ENCODE peak calls at places on chromosome 22, in six cellular contexts. One of them, this sample, is unnamed.

GRCh38 chr22:24465566-24465965 is 29.6 kb upstream of the UPB1 start:
- DNase-seq in H1: no peak
- DNase-seq in H9: no peak
- DNase-seq in IMR-90: peak; percentile 94
- DNase-seq in trophoblast cell: peak; percentile 94
- DNase-seq in neuronal stem cell: no peak
- DNase-seq in this sample: peak; percentile 92

GRCh38 chr22:30573594-30574094 is 821 bp downstream of the GAL3ST1 start:
- DNase-seq in H1: no peak
- DNase-seq in H9: no peak
- DNase-seq in IMR-90: no peak
- DNase-seq in trophoblast cell: no peak
- DNase-seq in neuronal stem cell: no peak
- DNase-seq in this sample: no peak

GRCh38 chr22:46830001-46830715 is 67.7 kb downstream of the TBC1D22A start:
- DNase-seq in H1: peak; percentile 37
- DNase-seq in H9: no peak
- DNase-seq in IMR-90: peak; percentile 52
- DNase-seq in trophoblast cell: peak; percentile 23
- DNase-seq in neuronal stem cell: no peak
- DNase-seq in this sample: no peak

GRCh38 chr22:44278234-44279058 is 34.3 kb downstream of the SHISAL1 start:
- DNase-seq in H1: no peak
- DNase-seq in H9: no peak
- DNase-seq in IMR-90: no peak
- DNase-seq in trophoblast cell: no peak
- DNase-seq in neuronal stem cell: no peak
- DNase-seq in this sample: no peak

GRCh38 chr22:23833017-23833795 is 5.6 kb downstream of the DERL3 start:
- DNase-seq in H1: no peak
- DNase-seq in H9: no peak
- DNase-seq in IMR-90: no peak
- DNase-seq in trophoblast cell: no peak
- DNase-seq in neuronal stem cell: no peak
- DNase-seq in this sample: no peak

GRCh38 chr22:41966607-41967240 is 2.5 kb upstream of the SEPTIN3 start:
- DNase-seq in H1: peak; percentile 62
- DNase-seq in H9: peak; percentile 81
- DNase-seq in IMR-90: peak; percentile 88
- DNase-seq in trophoblast cell: peak; percentile 95
- DNase-seq in neuronal stem cell: no peak
- DNase-seq in this sample: peak; percentile 97

GRCh38 chr22:48057116-48057835 is 1294.8 kb downstream of the TBC1D22A start:
- DNase-seq in H1: no peak
- DNase-seq in H9: no peak
- DNase-seq in IMR-90: no peak
- DNase-seq in trophoblast cell: no peak
- DNase-seq in neuronal stem cell: no peak
- DNase-seq in this sample: no peak

GRCh38 chr22:44947029-44947428 is 62.8 kb downstream of the PHF21B start:
- DNase-seq in H1: no peak
- DNase-seq in H9: no peak
- DNase-seq in IMR-90: no peak
- DNase-seq in trophoblast cell: no peak
- DNase-seq in neuronal stem cell: no peak
- DNase-seq in this sample: no peak

GRCh38 chr22:30947821-30948454 is 20.6 kb downstream of the MORC2 start:
- DNase-seq in H1: no peak
- DNase-seq in H9: no peak
- DNase-seq in IMR-90: peak; percentile 70
- DNase-seq in trophoblast cell: peak; percentile 87
- DNase-seq in neuronal stem cell: peak; percentile 18
- DNase-seq in this sample: peak; percentile 32

GRCh38 chr22:24805790-24806662 is at the start of gene SGSM1:
- DNase-seq in H1: peak; percentile 91
- DNase-seq in H9: peak; percentile 89
- DNase-seq in IMR-90: peak; percentile 27
- DNase-seq in trophoblast cell: peak; percentile 84
- DNase-seq in neuronal stem cell: peak; percentile 82
- DNase-seq in this sample: peak; percentile 93

GRCh38 chr22:29003975-29004646 is 57.5 kb downstream of the C22orf31 start:
- DNase-seq in H1: peak; percentile 54
- DNase-seq in H9: peak; percentile 72
- DNase-seq in IMR-90: no peak
- DNase-seq in trophoblast cell: no peak
- DNase-seq in neuronal stem cell: peak; percentile 17
- DNase-seq in this sample: peak; percentile 76

GRCh38 chr22:46773074-46773473 is 10.6 kb downstream of the TBC1D22A start:
- DNase-seq in H1: no peak
- DNase-seq in H9: no peak
- DNase-seq in IMR-90: no peak
- DNase-seq in trophoblast cell: no peak
- DNase-seq in neuronal stem cell: no peak
- DNase-seq in this sample: no peak

GRCh38 chr22:43832393-43833265 is 20.5 kb upstream of the EFCAB6 start:
- DNase-seq in H1: no peak
- DNase-seq in H9: no peak
- DNase-seq in IMR-90: no peak
- DNase-seq in trophoblast cell: no peak
- DNase-seq in neuronal stem cell: no peak
- DNase-seq in this sample: no peak

GRCh38 chr22:45262195-45262930 is 21.7 kb upstream of the KIAA0930 start:
- DNase-seq in H1: no peak
- DNase-seq in H9: no peak
- DNase-seq in IMR-90: no peak
- DNase-seq in trophoblast cell: no peak
- DNase-seq in neuronal stem cell: no peak
- DNase-seq in this sample: no peak

GRCh38 chr22:23187871-23188700 is 7.8 kb downstream of the BCR start:
- DNase-seq in H1: no peak
- DNase-seq in H9: no peak
- DNase-seq in IMR-90: peak; percentile 23
- DNase-seq in trophoblast cell: no peak
- DNase-seq in neuronal stem cell: no peak
- DNase-seq in this sample: no peak

GRCh38 chr22:31337178-31337577 is 9.0 kb downstream of the PATZ1 start:
- DNase-seq in H1: no peak
- DNase-seq in H9: no peak
- DNase-seq in IMR-90: peak; percentile 28
- DNase-seq in trophoblast cell: no peak
- DNase-seq in neuronal stem cell: no peak
- DNase-seq in this sample: no peak

GRCh38 chr22:33806191-33806590 is 114.1 kb downstream of the LARGE1 start:
- DNase-seq in H1: no peak
- DNase-seq in H9: no peak
- DNase-seq in IMR-90: peak; percentile 20
- DNase-seq in trophoblast cell: no peak
- DNase-seq in neuronal stem cell: no peak
- DNase-seq in this sample: no peak

GRCh38 chr22:50293441-50294318 is 13.8 kb downstream of the PLXNB2 start:
- DNase-seq in H1: peak; percentile 90
- DNase-seq in H9: peak; percentile 82
- DNase-seq in IMR-90: peak; percentile 60
- DNase-seq in trophoblast cell: peak; percentile 89
- DNase-seq in neuronal stem cell: peak; percentile 84
- DNase-seq in this sample: peak; percentile 85
- H2BK5ac ChIP-seq in H1: peak overlapping the region; percentile 97
- H2BK5ac ChIP-seq in H9: no peak overlapping the region
- H2BK5ac ChIP-seq in IMR-90: peak overlapping the region; percentile 99
- H2BK5ac ChIP-seq in trophoblast cell: peak overlapping the region; percentile 68
- H2BK5ac ChIP-seq in neuronal stem cell: peak overlapping the region; percentile 98
- H2BK5ac ChIP-seq in this sample: peak overlapping the region; percentile 73

DNA sequence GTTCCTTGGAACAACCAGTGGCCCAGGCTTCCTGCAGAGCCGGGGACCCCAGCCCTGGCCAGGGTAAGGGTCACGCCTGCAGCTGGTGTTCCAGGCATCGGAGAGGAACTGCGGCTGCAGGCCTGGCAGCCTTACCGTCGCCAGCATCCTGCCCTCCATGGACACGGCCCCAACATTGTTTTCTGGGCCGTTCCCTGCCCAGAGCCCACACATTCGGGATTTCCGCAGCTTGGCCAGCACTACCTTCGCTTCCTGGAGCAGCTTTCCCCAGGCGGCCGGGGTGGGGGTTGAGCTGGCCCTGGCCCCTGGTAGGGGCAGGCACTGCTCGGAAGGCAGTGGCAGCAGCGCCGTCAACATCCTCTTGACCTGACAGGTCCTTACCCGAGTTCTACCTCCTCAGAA is 17.7 kb downstream of the TXN2 start:
- DNase-seq in H1: no peak
- DNase-seq in H9: no peak
- DNase-seq in IMR-90: no peak
- DNase-seq in trophoblast cell: no peak
- DNase-seq in neuronal stem cell: no peak
- DNase-seq in this sample: no peak
- H2BK5ac ChIP-seq in H1: no peak overlapping the region
- H2BK5ac ChIP-seq in H9: no peak overlapping the region
- H2BK5ac ChIP-seq in IMR-90: peak overlapping the region; percentile 43
- H2BK5ac ChIP-seq in trophoblast cell: peak overlapping the region; percentile 27
- H2BK5ac ChIP-seq in neuronal stem cell: peak overlapping the region; percentile 59
- H2BK5ac ChIP-seq in this sample: no peak overlapping the region

GRCh38 chr22:49261616-49262015 is 566.1 kb downstream of the BRD1 start:
- DNase-seq in H1: no peak
- DNase-seq in H9: no peak
- DNase-seq in IMR-90: no peak
- DNase-seq in trophoblast cell: no peak
- DNase-seq in neuronal stem cell: no peak
- DNase-seq in this sample: no peak

GRCh38 chr22:49264696-49265095 is 563.0 kb downstream of the BRD1 start:
- DNase-seq in H1: no peak
- DNase-seq in H9: no peak
- DNase-seq in IMR-90: no peak
- DNase-seq in trophoblast cell: no peak
- DNase-seq in neuronal stem cell: no peak
- DNase-seq in this sample: no peak

GRCh38 chr22:49262167-49262566 is 565.5 kb downstream of the BRD1 start:
- DNase-seq in H1: no peak
- DNase-seq in H9: no peak
- DNase-seq in IMR-90: no peak
- DNase-seq in trophoblast cell: no peak
- DNase-seq in neuronal stem cell: no peak
- DNase-seq in this sample: no peak

GRCh38 chr22:49260681-49261580 is 566.7 kb downstream of the BRD1 start:
- DNase-seq in H1: no peak
- DNase-seq in H9: no peak
- DNase-seq in IMR-90: no peak
- DNase-seq in trophoblast cell: no peak
- DNase-seq in neuronal stem cell: no peak
- DNase-seq in this sample: no peak

DNA sequence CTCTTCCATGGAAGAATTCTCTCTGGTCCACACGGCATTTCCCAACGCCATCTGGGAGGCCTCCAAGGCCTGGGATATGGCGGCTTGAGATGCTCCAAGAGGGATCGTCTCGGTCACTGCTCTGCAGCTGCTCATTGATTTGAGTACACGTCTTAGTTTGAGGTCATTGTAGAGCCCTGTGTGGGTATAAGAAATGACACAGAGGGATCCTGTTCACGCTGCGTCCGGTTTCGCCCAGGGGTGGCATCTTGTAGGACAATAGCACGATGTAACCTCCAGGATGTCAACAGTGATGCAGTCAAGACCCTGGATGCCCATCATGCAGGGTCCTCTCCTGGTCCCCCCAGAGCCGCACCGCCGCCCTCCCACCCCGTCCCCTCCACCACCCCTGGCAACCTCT is 564.6 kb downstream of the BRD1 start:
- DNase-seq in H1: no peak
- DNase-seq in H9: no peak
- DNase-seq in IMR-90: no peak
- DNase-seq in trophoblast cell: no peak
- DNase-seq in neuronal stem cell: no peak
- DNase-seq in this sample: no peak
- H2BK5ac ChIP-seq in H1: no peak overlapping the region
- H2BK5ac ChIP-seq in H9: no peak overlapping the region
- H2BK5ac ChIP-seq in IMR-90: no peak overlapping the region
- H2BK5ac ChIP-seq in trophoblast cell: no peak overlapping the region
- H2BK5ac ChIP-seq in neuronal stem cell: no peak overlapping the region
- H2BK5ac ChIP-seq in this sample: no peak overlapping the region

DNA sequence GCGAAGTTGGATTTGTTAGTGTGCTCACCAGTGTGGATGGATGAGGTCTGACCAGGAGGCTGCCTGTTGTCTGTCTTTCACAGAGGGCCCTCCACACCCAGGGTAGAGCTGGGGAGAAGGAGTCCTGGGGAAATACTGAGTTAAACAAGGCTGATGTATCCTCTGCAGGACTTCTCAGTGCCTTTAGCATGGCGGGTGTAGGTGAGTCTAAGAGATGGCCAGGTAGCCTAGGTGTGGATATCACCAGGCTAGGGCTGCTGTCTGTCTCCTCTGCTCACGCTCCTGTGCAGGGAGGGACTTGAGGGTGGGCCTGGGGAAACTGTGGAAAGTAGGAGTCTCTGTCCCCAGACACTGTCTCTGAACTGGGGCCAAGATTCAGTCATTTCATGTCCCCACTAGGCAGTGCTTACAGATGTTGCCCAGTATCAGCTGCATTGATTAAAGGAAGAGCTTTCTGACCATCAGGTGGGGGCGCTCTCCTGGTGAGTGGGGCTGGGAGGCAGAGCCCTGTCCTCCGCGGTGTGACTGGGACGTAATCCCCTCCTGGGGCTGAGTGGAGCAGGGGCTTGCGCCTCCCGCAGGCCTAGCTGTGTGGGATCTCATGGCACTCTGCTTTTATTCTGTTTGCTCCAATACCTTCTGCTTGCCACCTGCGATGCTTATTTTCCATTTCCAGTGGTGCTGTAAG is 35.5 kb upstream of the CCDC188 start:
- DNase-seq in H1: peak; percentile 69
- DNase-seq in H9: peak; percentile 87
- DNase-seq in IMR-90: no peak
- DNase-seq in trophoblast cell: no peak
- DNase-seq in neuronal stem cell: no peak
- DNase-seq in this sample: peak; percentile 77
- H2BK5ac ChIP-seq in H1: no peak overlapping the region
- H2BK5ac ChIP-seq in H9: no peak overlapping the region
- H2BK5ac ChIP-seq in IMR-90: no peak overlapping the region
- H2BK5ac ChIP-seq in trophoblast cell: no peak overlapping the region
- H2BK5ac ChIP-seq in neuronal stem cell: no peak overlapping the region
- H2BK5ac ChIP-seq in this sample: no peak overlapping the region